ENCODE peak calls at places on chromosomes 3 and 15, in seven cellular contexts. Z is smooth muscle cell of the brain vasculature, B is GM04503, S is AG10803, E is PC-9, W is ecto neural progenitor cell, L is Panc1. V is an unnamed sample.

GRCh38 chr15:85793641-85794597 is 806 bp downstream of the KLHL25 start:
- DNase-seq in B (no peak), S (peak; percentile 33), L (no peak), W (peak; percentile 69), E (peak; percentile 49), Z (no peak), V (no peak)

GRCh38 chr15:28885289-28885629 is 515 bp upstream of the APBA2 start:
- DNase-seq in W (no peak), Z (no peak), S (no peak), L (no peak), E (no peak), B (no peak), V (no peak)

GRCh38 chr3:18351069-18351628 is 74.0 kb downstream of the SATB1 start:
- DNase-seq in W (no peak), S (no peak), B (no peak), Z (no peak), E (no peak), L (no peak), V (no peak)

GRCh38 chr3:10504161-10505049 is 981 bp downstream of the ATP2B2 start:
- DNase-seq in W (no peak), B (no peak), S (no peak), E (no peak), L (no peak), Z (no peak), V (no peak)

GRCh38 chr3:105367063-105367405 is 325 bp downstream of the ALCAM start:
- DNase-seq in B (no peak), L (no peak), E (peak; percentile 42), W (peak; percentile 66), S (no peak), Z (no peak), V (peak; percentile 71)

GRCh38 chr3:177596822-177597271 is 399.6 kb upstream of the TBL1XR1 start:
- DNase-seq in B (no peak), L (no peak), W (no peak), S (peak; percentile 80), Z (no peak), E (peak; percentile 49), V (no peak)

GRCh38 chr3:40073310-40074007 is 236.0 kb upstream of the EIF1B start:
- DNase-seq in Z (no peak), L (no peak), B (no peak), S (no peak), E (no peak), W (no peak), V (no peak)

GRCh38 chr3:178859386-178859785 is 212.2 kb downstream of the ZMAT3 start:
- DNase-seq in S (no peak), W (no peak), L (no peak), Z (no peak), E (no peak), B (no peak), V (no peak)

GRCh38 chr3:108661699-108662098 is 72.2 kb downstream of the DZIP3 start:
- DNase-seq in E (no peak), W (no peak), L (no peak), B (no peak), Z (no peak), S (no peak), V (no peak)

GRCh38 chr3:192122832-192123594 is 604.3 kb downstream of the FGF12 start:
- DNase-seq in B (no peak), Z (no peak), W (no peak), E (no peak), L (no peak), S (no peak), V (no peak)

GRCh38 chr3:102979682-102980378 is 545.0 kb downstream of the ZPLD1 start:
- DNase-seq in Z (peak; percentile 99), E (peak; percentile 64), L (no peak), W (no peak), S (peak; percentile 92), B (peak; percentile 83), V (no peak)

GRCh38 chr15:61480295-61480694 is 251.2 kb upstream of the RORA start:
- DNase-seq in Z (no peak), S (no peak), L (no peak), E (no peak), B (no peak), W (no peak), V (no peak)

GRCh38 chr3:157121522-157121921 is 38.4 kb downstream of the CCNL1 start:
- DNase-seq in E (no peak), L (no peak), W (no peak), B (no peak), S (no peak), Z (no peak), V (no peak)

GRCh38 chr15:68432665-68433064 is 702 bp upstream of the ITGA11 start:
- DNase-seq in W (no peak), S (no peak), E (no peak), Z (no peak), L (no peak), B (no peak), V (peak; percentile 61)

GRCh38 chr3:122858373-122858772 is 63.5 kb downstream of the SLC49A4 start:
- DNase-seq in W (no peak), E (no peak), B (peak; percentile 8), S (peak; percentile 32), Z (peak; percentile 13), L (peak; percentile 17), V (no peak)

GRCh38 chr3:186705882-186706780 is 11.0 kb upstream of the KNG1 start:
- DNase-seq in E (no peak), B (no peak), Z (no peak), W (no peak), L (no peak), S (no peak), V (no peak)

GRCh38 chr3:113174806-113175490 is 36.4 kb upstream of the BOC start:
- DNase-seq in E (no peak), W (no peak), B (no peak), L (no peak), Z (no peak), S (peak; percentile 66), V (no peak)

GRCh38 chr15:82810863-82811421 is 1.5 kb downstream of the WHAMM start:
- DNase-seq in E (no peak), L (no peak), B (no peak), S (no peak), Z (no peak), W (no peak), V (no peak)

GRCh38 chr3:16828815-16829214 is 55.9 kb upstream of the PLCL2 start:
- DNase-seq in Z (peak; percentile 9), W (no peak), E (peak; percentile 8), S (peak; percentile 30), B (no peak), L (no peak), V (no peak)

GRCh38 chr3:42960282-42960681 is 18.8 kb upstream of the GASK1A start:
- DNase-seq in Z (no peak), L (no peak), W (no peak), B (no peak), S (no peak), E (no peak), V (no peak)

GRCh38 chr15:87638554-87639083 is 617.9 kb downstream of the NTRK3 start:
- DNase-seq in B (no peak), Z (no peak), E (no peak), W (no peak), S (no peak), L (no peak), V (no peak)

GRCh38 chr15:66621491-66622467 is 56.0 kb upstream of the LCTL start:
- DNase-seq in B (no peak), E (no peak), W (peak; percentile 66), Z (no peak), L (no peak), S (peak; percentile 34), V (no peak)

GRCh38 chr3:52120576-52121458 is 33.4 kb downstream of the POC1A start:
- DNase-seq in W (no peak), Z (no peak), E (no peak), B (no peak), S (no peak), L (no peak), V (no peak)

V was measured in type B pancreatic cell.